ENCODE peak calls at places on chromosome 11, in five cellular contexts. T is HCT116, G is HepG2, I is vagina, B is stomach. V is an unnamed sample. For H3K9me3, the result is how much of the 10 kb centered on the place peaks cover.

GRCh38 chr11:67178878-67179277 is 59.8 kb downstream of the KDM2A start:
- DNase-seq in I (no peak), B (no peak), T (no peak), G (no peak), V (no peak)

GRCh38 chr11:85170184-85170583 is 457.0 kb downstream of the DLG2 start:
- DNase-seq in I (no peak), B (no peak), G (no peak), T (peak), V (no peak)

GRCh38 chr11:134205729-134206128 is 18.0 kb downstream of the NCAPD3 start:
- DNase-seq in G (no peak), B (no peak), I (no peak), T (no peak), V (no peak)

GRCh38 chr11:20712912-20713311 is 43.5 kb downstream of the NELL1 start:
- DNase-seq in I (no peak), B (no peak), G (no peak), T (no peak), V (no peak)

GRCh38 chr11:104823638-104824037 is 74.6 kb downstream of the CASP12 start:
- DNase-seq in G (no peak), B (no peak), I (no peak), T (no peak), V (no peak)

GRCh38 chr11:122920579-122920978 is 38.0 kb downstream of the JHY start:
- DNase-seq in I (no peak), T (no peak), G (no peak), B (no peak), V (no peak)

GRCh38 chr11:36702330-36703054 is 104.5 kb upstream of the RAG2 start:
- DNase-seq in I (no peak), T (peak), B (no peak), G (peak), V (no peak)

GRCh38 chr11:3162410-3163240 is 2.5 kb downstream of the OSBPL5 start:
- DNase-seq in I (no peak), T (no peak), B (no peak), G (no peak), V (no peak)

GRCh38 chr11:20004856-20005255 is 155.4 kb downstream of the DBX1 start:
- DNase-seq in T (no peak), G (no peak), B (no peak), I (no peak), V (no peak)

GRCh38 chr11:12175694-12176241 is 65.4 kb downstream of the MICAL2 start:
- DNase-seq in G (no peak), B (no peak), I (no peak), T (peak), V (no peak)

GRCh38 chr11:36684840-36685800 is 87.1 kb upstream of the RAG2 start:
- DNase-seq in T (no peak), I (no peak), B (no peak), G (no peak), V (no peak)

GRCh38 chr11:109034341-109034696 is 369.4 kb downstream of the DDX10 start:
- DNase-seq in I (no peak), B (no peak), T (no peak), G (no peak), V (no peak)

GRCh38 chr11:77193915-77194830 is 66.1 kb downstream of the MYO7A start:
- DNase-seq in T (no peak), I (no peak), B (no peak), G (no peak), V (no peak)

GRCh38 chr11:15519911-15520310 is 405.2 kb downstream of the INSC start:
- DNase-seq in B (no peak), I (no peak), T (no peak), G (no peak), V (no peak)

GRCh38 chr11:19025799-19026406 is 34.6 kb downstream of the MRGPRX2 start:
- DNase-seq in B (no peak), I (no peak), G (no peak), T (no peak), V (no peak)

GRCh38 chr11:76682681-76683080 is 12.1 kb upstream of the LRRC32 start:
- DNase-seq in G (no peak), T (no peak), B (no peak), I (no peak), V (no peak)

GRCh38 chr11:106011481-106011880 is 10.6 kb downstream of the MSANTD4 start:
- DNase-seq in T (no peak), I (no peak), G (no peak), B (no peak), V (no peak)

GRCh38 chr11:406796-407650 is 7.8 kb downstream of the SIGIRR start:
- DNase-seq in G (no peak), I (no peak), B (peak), T (peak), V (peak)

GRCh38 chr11:35165416-35166368 is 26.7 kb downstream of the CD44 start:
- DNase-seq in B (peak), I (no peak), T (no peak), G (no peak), V (no peak)

GRCh38 chr11:126253265-126253664 is 15.4 kb downstream of the SRPRA start:
- DNase-seq in G (no peak), I (no peak), B (no peak), T (no peak), V (no peak)

GRCh38 chr11:65680192-65680743 is 17.6 kb upstream of the RELA start:
- DNase-seq in G (no peak), I (no peak), T (no peak), B (no peak), V (no peak)

GRCh38 chr11:71294846-71295600 is 42.6 kb upstream of the SHANK2 start:
- DNase-seq in I (peak), B (peak), T (no peak), G (no peak), V (peak)
- H3K9me3 ChIP-seq in I (under half), B (under half), T (under half), G (under half), V (under half)

GRCh38 chr11:10728154-10728553 is 22.9 kb upstream of the CTR9 start:
- DNase-seq in B (no peak), G (no peak), I (no peak), T (no peak), V (no peak)
- TF ChIP-seq POLR2AphosphoS5 in B (no peak), G (no peak), I (no peak), T (no peak), V (no peak)

DNA sequence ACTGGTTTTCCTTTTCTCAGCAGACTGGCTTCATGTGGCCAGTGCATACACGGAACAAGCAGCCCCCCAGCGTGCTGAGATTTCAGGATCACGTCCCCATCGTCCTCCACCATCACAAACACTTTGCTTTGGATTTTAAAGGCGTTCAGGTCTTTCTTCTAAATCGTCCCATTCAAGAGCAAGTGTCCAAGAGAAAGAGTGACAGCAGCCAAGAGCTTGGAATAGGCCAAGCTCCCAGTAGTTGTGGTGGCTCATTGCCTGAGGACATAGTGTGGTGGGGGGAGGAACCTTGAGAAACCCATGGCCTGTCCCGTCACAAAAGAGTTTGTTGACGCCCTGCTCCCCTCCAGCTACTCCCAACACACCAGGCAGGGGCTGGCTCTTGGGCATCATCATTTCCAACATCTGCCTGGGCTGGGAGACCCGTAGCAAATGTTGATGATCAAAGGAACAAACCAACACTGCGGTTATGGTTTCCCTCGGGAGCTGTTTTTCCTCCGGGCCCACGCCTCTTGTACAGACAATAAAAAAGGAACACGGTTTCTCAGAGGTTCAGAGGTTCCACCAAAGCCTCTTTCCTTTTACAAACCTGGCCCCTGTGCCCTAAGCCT is 20.8 kb downstream of the FADS3 start:
- DNase-seq in G (no peak), T (no peak), B (no peak), I (no peak), V (no peak)
- H3K9me3 ChIP-seq in G (under half), T (under half), B (under half), I (under half), V (under half)

GRCh38 chr11:124879999-124880611 is 14.9 kb downstream of the ROBO3 start:
- DNase-seq in G (no peak), T (no peak), B (no peak), I (no peak), V (no peak)

GRCh38 chr11:124882339-124883071 is 15.2 kb downstream of the ROBO4 start:
- DNase-seq in G (peak), I (no peak), T (no peak), B (no peak), V (no peak)

GRCh38 chr11:124879229-124879998 is 14.2 kb downstream of the ROBO3 start:
- DNase-seq in I (no peak), B (no peak), T (no peak), G (no peak), V (no peak)

GRCh38 chr11:124878497-124879228 is 13.4 kb downstream of the ROBO3 start:
- DNase-seq in T (no peak), B (no peak), I (no peak), G (no peak), V (no peak)

DNA sequence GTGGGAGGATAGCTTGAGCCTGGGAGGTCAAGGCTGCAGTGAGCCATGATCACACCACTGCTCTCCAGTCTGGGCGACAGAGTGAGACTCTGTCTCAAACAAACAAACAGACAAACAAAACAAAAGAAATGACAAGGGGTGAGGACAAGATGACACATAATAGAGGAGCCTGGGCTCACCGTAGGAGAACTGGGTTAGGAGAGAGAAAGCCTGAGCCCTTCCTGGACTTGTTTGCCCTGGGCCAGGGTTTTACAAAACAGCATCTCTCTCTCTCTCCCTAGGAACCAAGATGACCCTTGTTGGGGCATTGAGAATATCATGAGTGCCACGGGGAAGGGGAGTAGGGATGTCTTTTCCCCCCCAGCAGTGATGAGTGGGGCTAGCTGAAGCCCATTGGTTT is 15.7 kb downstream of the ROBO3 start:
- DNase-seq in T (no peak), B (no peak), G (no peak), I (no peak), V (no peak)
- TF ChIP-seq POLR2AphosphoS5 in T (no peak), B (no peak), G (no peak), I (no peak), V (no peak)

GRCh38 chr11:69209936-69210659 is 54.4 kb downstream of the SMIM38 start:
- DNase-seq in B (no peak), T (no peak), G (peak), I (no peak), V (peak)
- H3K9me3 ChIP-seq in B (under half), T (under half), G (under half), I (under half), V (under half)

GRCh38 chr11:1915795-1916131 is 3.7 kb upstream of the TNNT3 start:
- DNase-seq in T (no peak), B (no peak), I (no peak), G (no peak), V (no peak)
- TF ChIP-seq POLR2AphosphoS5 in T (no peak), B (no peak), I (no peak), G (no peak), V (no peak)

V was measured in breast epithelium.